ENCODE peak calls at places on chromosomes 3 and 15, in eight cellular contexts. O, V, T, B, F, G, E and Z are unnamed samples.

GRCh38 chr3:129597792-129598381 is 8.6 kb downstream of the PLXND1 start:
- DNase-seq in B (no peak), V (no peak), F (no peak), E (no peak), T (no peak), O (no peak), G (no peak), Z (no peak)

GRCh38 chr3:125437631-125438435 is 62.7 kb upstream of the ZNF148 start:
- DNase-seq in F (no peak), V (peak), T (no peak), O (no peak), E (peak), G (no peak), B (peak), Z (peak)

GRCh38 chr15:80779658-80780415 is 667 bp downstream of the CEMIP start:
- DNase-seq in O (peak), F (no peak), T (no peak), V (no peak), B (peak), G (no peak), E (peak), Z (peak)

GRCh38 chr3:143016321-143016972 is 15.1 kb downstream of the U2SURP start:
- DNase-seq in E (no peak), V (no peak), T (no peak), G (no peak), O (no peak), F (no peak), B (no peak), Z (no peak)

GRCh38 chr15:101361418-101361817 is 66.4 kb upstream of the SNRPA1 start:
- DNase-seq in O (no peak), B (no peak), T (no peak), V (no peak), G (no peak), F (no peak), E (no peak), Z (no peak)

GRCh38 chr15:61702224-61703120 is 357.8 kb downstream of the VPS13C start:
- DNase-seq in F (no peak), T (no peak), E (no peak), G (no peak), O (peak), B (no peak), V (no peak), Z (peak)

GRCh38 chr15:86063328-86064180 is 16.1 kb upstream of the AGBL1 start:
- DNase-seq in F (no peak), T (no peak), E (no peak), G (no peak), V (no peak), O (no peak), B (no peak), Z (no peak)

GRCh38 chr3:146679995-146680394 is 74.8 kb upstream of the PLSCR5 start:
- DNase-seq in B (no peak), O (no peak), G (no peak), V (no peak), F (no peak), T (no peak), E (no peak), Z (no peak)

GRCh38 chr15:77985031-77985930 is 92.2 kb downstream of the TBC1D2B start:
- DNase-seq in V (no peak), E (no peak), B (no peak), F (no peak), O (no peak), T (no peak), G (no peak), Z (no peak)

GRCh38 chr15:100875976-100876375 is 3.7 kb upstream of the ALDH1A3 start:
- DNase-seq in G (no peak), E (no peak), B (no peak), O (no peak), F (no peak), V (no peak), T (no peak), Z (no peak)

GRCh38 chr15:40787344-40787841 is 17.6 kb downstream of the C15orf62 start:
- DNase-seq in O (peak), B (peak), T (no peak), E (peak), G (peak), F (no peak), V (no peak), Z (peak)

GRCh38 chr3:170524072-170524471 is 61.8 kb downstream of the SLC7A14 start:
- DNase-seq in V (no peak), F (no peak), G (no peak), E (peak), B (no peak), T (no peak), O (peak), Z (no peak)

GRCh38 chr3:116188231-116188785 is 257.0 kb downstream of the LSAMP start:
- DNase-seq in O (no peak), G (peak), E (peak), V (no peak), B (no peak), T (no peak), F (no peak), Z (peak)

GRCh38 chr3:161305095-161305991 is 66.0 kb downstream of the SPTSSB start:
- DNase-seq in V (no peak), O (no peak), F (no peak), G (peak), B (no peak), T (no peak), E (peak), Z (peak)

GRCh38 chr3:184690236-184690883 is 21.5 kb downstream of the MAGEF1 start:
- DNase-seq in F (no peak), E (no peak), O (no peak), V (no peak), G (no peak), B (no peak), T (no peak), Z (no peak)

GRCh38 chr3:127637546-127637945 is 8.6 kb downstream of the PODXL2 start:
- DNase-seq in T (peak), E (no peak), F (no peak), V (no peak), B (no peak), G (no peak), O (no peak), Z (peak)